ENCODE peak calls at places on chromosomes 5 and 9, in ten cellular contexts. O, G, R, C, L, Y, I, Z, N and H are unnamed samples.

GRCh38 chr5:127833999-127834953 is 131.1 kb downstream of the CCDC192 start:
- DNase-seq in O (no peak), G (no peak), R (no peak), C (peak; percentile 50), L (no peak), Y (no peak), I (no peak), Z (no peak), N (no peak), H (no peak)

GRCh38 chr9:69474821-69475220 is 149.8 kb downstream of the ENTREP1 start:
- DNase-seq in O (no peak), G (no peak), R (no peak), C (no peak), L (no peak), Y (no peak), I (no peak), Z (no peak), N (no peak), H (no peak)

GRCh38 chr9:92242115-92242778 is 51.2 kb downstream of the IARS1 start:
- DNase-seq in O (no peak), G (no peak), R (no peak), C (peak; percentile 39), L (no peak), Y (no peak), I (no peak), Z (no peak), N (peak; percentile 95), H (no peak)

GRCh38 chr5:80569961-80570786 is at the start of gene ANKRD34B:
- DNase-seq in O (peak; percentile 51), G (no peak), R (no peak), C (peak; percentile 22), L (peak; percentile 37), Y (no peak), I (no peak), Z (no peak), N (peak; percentile 68), H (peak; percentile 82)

GRCh38 chr5:134245101-134245604 is 19.3 kb upstream of the PPP2CA start:
- DNase-seq in O (no peak), G (no peak), R (no peak), C (peak; percentile 68), L (peak; percentile 72), Y (no peak), I (peak; percentile 81), Z (no peak), N (peak; percentile 84), H (no peak)

GRCh38 chr9:124296800-124297552 is 39.2 kb downstream of the NEK6 start:
- DNase-seq in O (no peak), G (no peak), R (no peak), C (peak; percentile 89), L (no peak), Y (no peak), I (no peak), Z (no peak), N (no peak), H (no peak)

GRCh38 chr5:139092741-139093140 is 105.4 kb downstream of the SIL1 start:
- DNase-seq in O (no peak), G (no peak), R (no peak), C (no peak), L (no peak), Y (no peak), I (no peak), Z (no peak), N (no peak), H (no peak)

GRCh38 chr9:107447081-107447480 is 42.5 kb downstream of the KLF4 start:
- DNase-seq in O (no peak), G (no peak), R (no peak), C (no peak), L (no peak), Y (no peak), I (no peak), Z (no peak), N (no peak), H (no peak)

GRCh38 chr5:42590566-42590965 is 166.1 kb upstream of the CCDC152 start:
- DNase-seq in O (no peak), G (no peak), R (no peak), C (no peak), L (no peak), Y (no peak), I (no peak), Z (no peak), N (no peak), H (peak; percentile 52)

GRCh38 chr5:14107536-14107935 is 35.6 kb upstream of the TRIO start:
- DNase-seq in O (no peak), G (no peak), R (no peak), C (no peak), L (no peak), Y (no peak), I (no peak), Z (no peak), N (no peak), H (no peak)

GRCh38 chr5:82639393-82640144 is 361.4 kb upstream of the RPS23 start:
- DNase-seq in O (no peak), G (no peak), R (no peak), C (no peak), L (no peak), Y (no peak), I (no peak), Z (no peak), N (no peak), H (no peak)

GRCh38 chr5:42813533-42813932 is 1.8 kb upstream of the SELENOP start:
- DNase-seq in O (no peak), G (no peak), R (no peak), C (no peak), L (no peak), Y (no peak), I (no peak), Z (no peak), N (peak; percentile 48), H (no peak)

GRCh38 chr5:95281211-95281610 is 3.7 kb downstream of the MCTP1 start:
- DNase-seq in O (no peak), G (no peak), R (no peak), C (peak; percentile 23), L (no peak), Y (no peak), I (peak; percentile 51), Z (no peak), N (peak; percentile 78), H (no peak)